ENCODE peak calls at places on chromosomes 7 and 10, in six cellular contexts. V, D, X, M, L and F are unnamed samples.

GRCh38 chr10:92688927-92689662 is 660 bp upstream of the HHEX start:
- DNase-seq in D (no peak), V (no peak), M (peak), X (no peak), L (peak), F (peak)

GRCh38 chr7:46525876-46526275 is 604.8 kb upstream of the IGFBP3 start:
- DNase-seq in L (peak), M (no peak), X (no peak), V (no peak), D (no peak), F (no peak)

GRCh38 chr10:76311752-76312699 is 880.6 kb downstream of the LRMDA start:
- DNase-seq in M (peak), D (no peak), X (no peak), V (no peak), L (peak), F (peak)

GRCh38 chr7:148108381-148108780 is 482.2 kb upstream of the C7orf33 start:
- DNase-seq in L (no peak), V (no peak), D (no peak), X (no peak), M (no peak), F (no peak)

GRCh38 chr10:66924674-66925345 is 1.0 kb upstream of the LRRTM3 start:
- DNase-seq in M (no peak), X (no peak), D (no peak), L (no peak), V (no peak), F (no peak)

GRCh38 chr7:17095001-17095574 is 203.4 kb upstream of the AHR start:
- DNase-seq in V (no peak), M (no peak), D (no peak), X (no peak), L (no peak), F (no peak)

GRCh38 chr7:92634125-92634710 is 44.0 kb upstream of the FAM133B start:
- DNase-seq in L (no peak), M (no peak), V (no peak), X (no peak), D (no peak), F (no peak)

GRCh38 chr10:116104210-116104932 is 168.6 kb downstream of the GFRA1 start:
- DNase-seq in M (no peak), V (no peak), L (no peak), D (no peak), X (no peak), F (peak)

GRCh38 chr7:63030061-63030460 is 968.6 kb upstream of the ZNF722 start:
- DNase-seq in L (no peak), M (no peak), V (no peak), X (no peak), D (peak), F (no peak)

GRCh38 chr10:69951658-69952057 is 101.0 kb upstream of the MACROH2A2 start:
- DNase-seq in V (no peak), M (no peak), L (no peak), X (no peak), D (no peak), F (peak)

GRCh38 chr7:131007439-131008330 is 273.7 kb upstream of the KLF14 start:
- DNase-seq in X (peak), V (no peak), M (peak), D (no peak), L (peak), F (peak)

GRCh38 chr7:87000344-87000743 is 59.1 kb downstream of the ELAPOR2 start:
- DNase-seq in V (no peak), L (no peak), X (no peak), M (no peak), D (no peak), F (no peak)

GRCh38 chr10:96613565-96613964 is 26.8 kb upstream of the TM9SF3 start:
- DNase-seq in L (no peak), V (no peak), M (peak), D (no peak), X (no peak), F (no peak)

GRCh38 chr10:122468923-122469781 is 7.8 kb downstream of the HTRA1 start:
- DNase-seq in L (no peak), V (no peak), D (no peak), M (peak), X (no peak), F (no peak)

GRCh38 chr7:110347091-110347490 is 743.8 kb upstream of the LRRN3 start:
- DNase-seq in D (no peak), L (no peak), V (no peak), M (no peak), X (no peak), F (no peak)

GRCh38 chr10:97683556-97684357 is 3.3 kb downstream of the AVPI1 start:
- DNase-seq in V (no peak), X (no peak), M (no peak), L (peak), D (no peak), F (no peak)

GRCh38 chr7:156655232-156655628 is 14.7 kb downstream of the RNF32 start:
- DNase-seq in X (no peak), L (no peak), M (no peak), D (no peak), V (no peak), F (no peak)

GRCh38 chr10:112553315-112553714 is 106.3 kb downstream of the VTI1A start:
- DNase-seq in X (no peak), D (no peak), V (no peak), M (no peak), L (no peak), F (no peak)

GRCh38 chr7:151013356-151013727 is 11.0 kb downstream of the ATG9B start:
- DNase-seq in M (no peak), X (no peak), V (no peak), D (no peak), L (no peak), F (no peak)

GRCh38 chr10:78164687-78165086 is 131.0 kb downstream of the RPS24 start:
- DNase-seq in L (no peak), V (no peak), M (no peak), X (no peak), D (no peak), F (no peak)

GRCh38 chr7:45626441-45627430 is 52.6 kb downstream of the ADCY1 start:
- DNase-seq in M (no peak), D (no peak), L (no peak), X (no peak), V (no peak), F (no peak)

GRCh38 chr7:91644251-91644650 is 236.3 kb downstream of the MTERF1 start:
- DNase-seq in X (no peak), M (no peak), V (no peak), L (no peak), D (no peak), F (no peak)

GRCh38 chr7:134458341-134458805 is 527 bp downstream of the AKR1B1 start:
- DNase-seq in X (peak), D (no peak), M (peak), L (peak), V (peak), F (peak)

GRCh38 chr10:5512881-5513698 is 11.7 kb upstream of the CALML3 start:
- DNase-seq in D (no peak), V (peak), M (no peak), L (no peak), X (no peak), F (no peak)

GRCh38 chr10:51804861-51805260 is 105.5 kb upstream of the CSTF2T start:
- DNase-seq in X (no peak), D (no peak), V (no peak), M (no peak), L (no peak), F (no peak)

GRCh38 chr10:106609867-106610266 is 554.6 kb downstream of the SORCS1 start:
- DNase-seq in D (no peak), L (no peak), M (no peak), V (no peak), X (no peak), F (peak)

GRCh38 chr10:103197177-103197576 is 4.1 kb upstream of the NT5C2 start:
- DNase-seq in V (no peak), L (peak), M (peak), D (no peak), X (peak), F (no peak)

GRCh38 chr10:79417266-79417665 is 28.2 kb downstream of the ZCCHC24 start:
- DNase-seq in X (peak), L (peak), V (peak), D (no peak), M (no peak), F (no peak)

GRCh38 chr10:34231441-34232180 is 583.5 kb downstream of the PARD3 start:
- DNase-seq in X (no peak), D (no peak), L (no peak), M (peak), V (no peak), F (no peak)

GRCh38 chr10:132309879-132310591 is 2.3 kb upstream of the STK32C start:
- DNase-seq in X (no peak), D (no peak), V (no peak), L (no peak), M (no peak), F (no peak)

GRCh38 chr7:55086413-55087201 is 67.8 kb downstream of the EGFR start:
- DNase-seq in V (peak), M (peak), X (no peak), D (no peak), L (no peak), F (no peak)

GRCh38 chr7:43584200-43584586 is 1.3 kb downstream of the STK17A start:
- DNase-seq in D (no peak), V (no peak), M (peak), L (peak), X (no peak), F (peak)

GRCh38 chr10:27541728-27542285 is 37.7 kb downstream of the RAB18 start:
- DNase-seq in L (no peak), D (no peak), V (no peak), M (peak), X (no peak), F (no peak)

GRCh38 chr10:99551158-99551557 is 18.4 kb downstream of the NKX2-3 start:
- DNase-seq in L (no peak), X (no peak), M (no peak), D (no peak), V (no peak), F (peak)

GRCh38 chr7:125122225-125122624 is 192.6 kb upstream of the POT1 start:
- DNase-seq in M (no peak), X (no peak), V (no peak), D (no peak), L (no peak), F (no peak)

GRCh38 chr7:11833431-11833830 is 1.4 kb upstream of the THSD7A start:
- DNase-seq in D (no peak), L (no peak), M (no peak), X (no peak), V (no peak), F (peak)

GRCh38 chr10:77332256-77332655 is 305.4 kb downstream of the KCNMA1 start:
- DNase-seq in M (no peak), L (no peak), X (no peak), V (no peak), D (no peak), F (no peak)

GRCh38 chr10:32713560-32713959 is 244.5 kb downstream of the ITGB1 start:
- DNase-seq in L (no peak), M (no peak), V (no peak), D (no peak), X (no peak), F (no peak)
- TF ChIP-seq CTCF in L (no peak), M (no peak), V (no peak), D (no peak), X (no peak), F (peak)

GRCh38 chr7:89771003-89771636 is 383.1 kb upstream of the STEAP1 start:
- DNase-seq in L (no peak), X (no peak), D (no peak), V (no peak), M (no peak), F (no peak)
- TF ChIP-seq CTCF in L (no peak), X (no peak), D (peak), V (no peak), M (peak), F (peak)

GRCh38 chr7:111855842-111856227 is 293.5 kb upstream of the IMMP2L start:
- DNase-seq in V (no peak), X (no peak), D (no peak), M (peak), L (no peak), F (peak)
- TF ChIP-seq CTCF in V (no peak), X (no peak), D (no peak), M (peak), L (no peak), F (peak)

GRCh38 chr10:15084502-15084922 is 4.1 kb downstream of the ACBD7 start:
- DNase-seq in D (no peak), V (no peak), X (no peak), L (no peak), M (peak), F (peak)

GRCh38 chr10:15083674-15084501 is 4.7 kb downstream of the ACBD7 start:
- DNase-seq in X (no peak), D (peak), V (no peak), M (no peak), L (no peak), F (no peak)

GRCh38 chr10:15091418-15091817 is 2.8 kb upstream of the ACBD7 start:
- DNase-seq in X (no peak), V (no peak), M (no peak), L (no peak), D (no peak), F (no peak)

GRCh38 chr10:15092855-15093408 is 4.2 kb upstream of the RPP38 start:
- DNase-seq in L (no peak), V (no peak), M (no peak), X (no peak), D (peak), F (no peak)

DNA sequence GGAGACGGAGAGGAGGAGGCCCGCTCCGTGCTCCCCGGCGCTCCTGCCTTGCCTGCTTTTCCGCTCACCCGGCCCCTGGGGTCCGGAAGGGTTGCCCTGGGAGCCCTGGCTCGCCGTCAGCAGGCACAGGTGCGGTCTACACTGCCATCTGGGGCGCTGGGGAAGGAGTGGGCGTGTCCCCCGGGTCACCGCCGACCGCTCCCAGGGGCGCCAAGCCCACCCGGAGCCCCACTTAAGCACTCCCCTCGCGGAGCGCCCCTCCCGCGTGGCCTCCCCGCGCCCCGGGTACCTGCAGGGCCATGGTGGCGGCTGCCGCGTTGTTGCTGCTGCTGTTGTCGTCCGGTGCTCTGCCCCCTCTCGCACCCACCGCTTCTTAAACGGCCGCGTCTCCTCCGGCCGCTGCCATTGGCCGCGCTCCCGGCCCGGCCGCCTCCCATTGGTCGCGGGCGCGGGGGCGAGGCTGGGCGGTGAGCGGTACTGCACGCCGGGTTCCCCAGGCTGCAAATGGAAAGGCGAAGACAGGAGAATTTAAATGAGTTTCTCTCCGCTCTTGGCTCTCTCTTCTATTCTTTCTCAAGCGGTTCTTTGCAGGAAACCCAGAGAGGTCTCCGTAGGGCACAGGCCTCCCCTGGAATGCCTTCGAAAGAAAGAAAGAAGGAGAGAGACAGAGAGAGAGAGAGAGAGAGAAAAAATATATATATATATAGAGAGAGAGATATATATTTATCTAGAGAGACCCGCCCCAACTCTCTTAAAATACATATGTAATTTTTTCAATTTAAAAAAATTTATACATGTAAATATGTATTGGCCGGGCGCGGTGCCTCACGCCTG is at the start of gene ACBD7:
- DNase-seq in V (peak), M (peak), D (peak), X (peak), L (peak), F (peak)
- TF ChIP-seq CTCF in V (peak), M (no peak), D (peak), X (peak), L (peak), F (peak)

DNA sequence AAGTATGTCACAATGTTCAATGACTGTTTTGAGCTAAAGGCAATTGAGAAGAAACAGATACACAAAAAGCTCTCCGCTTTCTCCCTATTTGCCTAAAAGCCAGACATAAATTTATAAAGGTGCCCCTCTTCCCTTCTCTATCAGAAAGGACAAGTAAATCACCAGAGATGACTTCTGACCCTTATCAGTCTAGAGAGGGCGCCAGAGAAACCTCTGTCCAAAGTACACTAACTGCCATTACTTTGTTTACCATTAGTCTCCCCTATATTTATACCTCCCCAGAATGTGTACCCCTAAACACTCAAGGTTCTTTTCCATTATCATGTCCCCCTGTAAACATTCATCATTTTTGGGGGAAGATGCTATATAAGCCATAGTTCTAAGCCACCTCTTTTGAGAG is 49.3 kb downstream of the TPK1 start:
- DNase-seq in D (no peak), M (no peak), L (no peak), V (no peak), X (no peak), F (peak)
- TF ChIP-seq CTCF in D (no peak), M (peak), L (no peak), V (no peak), X (no peak), F (peak)

GRCh38 chr7:36086571-36086970 is 66.5 kb upstream of the EEPD1 start:
- DNase-seq in X (no peak), L (no peak), V (no peak), M (no peak), D (no peak), F (no peak)

GRCh38 chr7:36085096-36085495 is 68.0 kb upstream of the EEPD1 start:
- DNase-seq in X (no peak), L (no peak), V (no peak), M (no peak), D (no peak), F (no peak)

GRCh38 chr7:36083626-36084380 is 69.3 kb upstream of the EEPD1 start:
- DNase-seq in M (no peak), L (no peak), X (no peak), V (no peak), D (no peak), F (no peak)

GRCh38 chr7:36082910-36083309 is 70.1 kb upstream of the EEPD1 start:
- DNase-seq in L (no peak), D (no peak), X (no peak), V (no peak), M (no peak), F (peak)

GRCh38 chr7:36084485-36085091 is 68.5 kb upstream of the EEPD1 start:
- DNase-seq in M (peak), V (peak), X (no peak), L (peak), D (no peak), F (peak)
- TF ChIP-seq CTCF in M (peak), V (no peak), X (peak), L (peak), D (peak), F (peak)